ENCODE peak calls at places on chromosomes 12 and 14, in seven cellular contexts. One of them, this sample, is unnamed.

GRCh38 chr12:131171029-131171428 is 217.3 kb downstream of the ADGRD1 start:
- DNase-seq in A549: no peak
- DNase-seq in HepG2: no peak
- DNase-seq in H1: no peak
- DNase-seq in IMR-90: no peak
- DNase-seq in SK-N-SH: no peak
- DNase-seq in K562: no peak
- DNase-seq in this sample: no peak

GRCh38 chr12:126160912-126161311 is 1095.7 kb downstream of the AACS start:
- DNase-seq in HepG2: no peak
- DNase-seq in A549: no peak
- DNase-seq in IMR-90: no peak
- DNase-seq in K562: no peak
- DNase-seq in SK-N-SH: no peak
- DNase-seq in H1: no peak
- DNase-seq in this sample: no peak

GRCh38 chr14:100628225-100628624 is 41.0 kb upstream of the BEGAIN start:
- DNase-seq in H1: no peak
- DNase-seq in A549: no peak
- DNase-seq in SK-N-SH: no peak
- DNase-seq in HepG2: no peak
- DNase-seq in K562: no peak
- DNase-seq in IMR-90: no peak
- DNase-seq in this sample: no peak

GRCh38 chr12:15756822-15757221 is 32.4 kb downstream of the EPS8 start:
- DNase-seq in A549: no peak
- DNase-seq in K562: no peak
- DNase-seq in H1: no peak
- DNase-seq in SK-N-SH: no peak
- DNase-seq in IMR-90: peak
- DNase-seq in HepG2: no peak
- DNase-seq in this sample: no peak

GRCh38 chr12:59595097-59595496 is 732 bp upstream of the SLC16A7 start:
- DNase-seq in K562: no peak
- DNase-seq in H1: no peak
- DNase-seq in SK-N-SH: no peak
- DNase-seq in IMR-90: no peak
- DNase-seq in HepG2: no peak
- DNase-seq in A549: no peak
- DNase-seq in this sample: no peak

GRCh38 chr14:104205781-104206180 is 67.4 kb downstream of the KIF26A start:
- DNase-seq in H1: no peak
- DNase-seq in SK-N-SH: no peak
- DNase-seq in IMR-90: no peak
- DNase-seq in A549: no peak
- DNase-seq in HepG2: no peak
- DNase-seq in K562: no peak
- DNase-seq in this sample: no peak

GRCh38 chr12:118418385-118419057 is 42.2 kb downstream of the SUDS3 start:
- DNase-seq in HepG2: peak
- DNase-seq in K562: no peak
- DNase-seq in SK-N-SH: no peak
- DNase-seq in IMR-90: no peak
- DNase-seq in H1: no peak
- DNase-seq in A549: no peak
- DNase-seq in this sample: no peak

GRCh38 chr12:123119808-123120207 is 31.1 kb downstream of the PITPNM2 start:
- DNase-seq in K562: no peak
- DNase-seq in A549: no peak
- DNase-seq in IMR-90: no peak
- DNase-seq in SK-N-SH: no peak
- DNase-seq in H1: no peak
- DNase-seq in HepG2: no peak
- DNase-seq in this sample: peak

GRCh38 chr14:104107611-104108569 is 22.4 kb downstream of the ASPG start:
- DNase-seq in IMR-90: no peak
- DNase-seq in H1: no peak
- DNase-seq in SK-N-SH: peak
- DNase-seq in HepG2: no peak
- DNase-seq in K562: peak
- DNase-seq in A549: no peak
- DNase-seq in this sample: no peak

GRCh38 chr12:120847392-120848157 is 56.6 kb downstream of the SPPL3 start:
- DNase-seq in SK-N-SH: no peak
- DNase-seq in HepG2: no peak
- DNase-seq in A549: no peak
- DNase-seq in H1: no peak
- DNase-seq in IMR-90: no peak
- DNase-seq in K562: no peak
- DNase-seq in this sample: peak

GRCh38 chr14:98229676-98230366 is 1042.2 kb downstream of the BCL11B start:
- DNase-seq in H1: no peak
- DNase-seq in HepG2: no peak
- DNase-seq in K562: no peak
- DNase-seq in IMR-90: no peak
- DNase-seq in SK-N-SH: no peak
- DNase-seq in A549: no peak
- DNase-seq in this sample: no peak

GRCh38 chr12:104426926-104427546 is 29.7 kb upstream of the CHST11 start:
- DNase-seq in HepG2: no peak
- DNase-seq in SK-N-SH: peak
- DNase-seq in H1: no peak
- DNase-seq in IMR-90: peak
- DNase-seq in K562: no peak
- DNase-seq in A549: no peak
- DNase-seq in this sample: no peak

GRCh38 chr14:69614592-69614991 is 3.2 kb downstream of the SUSD6 start:
- DNase-seq in SK-N-SH: no peak
- DNase-seq in HepG2: no peak
- DNase-seq in IMR-90: no peak
- DNase-seq in A549: no peak
- DNase-seq in K562: no peak
- DNase-seq in H1: no peak
- DNase-seq in this sample: peak

GRCh38 chr12:40253936-40254335 is 29.1 kb downstream of the LRRK2 start:
- DNase-seq in SK-N-SH: no peak
- DNase-seq in H1: no peak
- DNase-seq in HepG2: no peak
- DNase-seq in K562: no peak
- DNase-seq in IMR-90: peak
- DNase-seq in A549: no peak
- DNase-seq in this sample: no peak

GRCh38 chr12:25084816-25085215 is 110.1 kb downstream of the DNAI7 start:
- DNase-seq in IMR-90: no peak
- DNase-seq in SK-N-SH: no peak
- DNase-seq in K562: no peak
- DNase-seq in A549: no peak
- DNase-seq in HepG2: no peak
- DNase-seq in H1: no peak
- DNase-seq in this sample: no peak

GRCh38 chr14:50402965-50403364 is 6.3 kb upstream of the CDKL1 start:
- DNase-seq in H1: no peak
- DNase-seq in IMR-90: peak
- DNase-seq in K562: no peak
- DNase-seq in A549: no peak
- DNase-seq in HepG2: no peak
- DNase-seq in SK-N-SH: no peak
- DNase-seq in this sample: no peak
- TF ChIP-seq RFX5 in H1: no peak
- TF ChIP-seq RFX5 in IMR-90: no peak
- TF ChIP-seq RFX5 in K562: no peak
- TF ChIP-seq RFX5 in A549: no peak
- TF ChIP-seq RFX5 in HepG2: no peak
- TF ChIP-seq RFX5 in SK-N-SH: no peak
- TF ChIP-seq RFX5 in this sample: no peak

GRCh38 chr12:52529846-52530245 is 9.7 kb upstream of the KRT5 start:
- DNase-seq in K562: no peak
- DNase-seq in HepG2: no peak
- DNase-seq in A549: no peak
- DNase-seq in IMR-90: no peak
- DNase-seq in H1: no peak
- DNase-seq in SK-N-SH: no peak
- DNase-seq in this sample: no peak
- TF ChIP-seq RFX5 in K562: no peak
- TF ChIP-seq RFX5 in HepG2: no peak
- TF ChIP-seq RFX5 in A549: no peak
- TF ChIP-seq RFX5 in IMR-90: no peak
- TF ChIP-seq RFX5 in H1: no peak
- TF ChIP-seq RFX5 in SK-N-SH: no peak
- TF ChIP-seq RFX5 in this sample: no peak

GRCh38 chr12:68932701-68933563 is at the start of gene CPM:
- DNase-seq in IMR-90: peak
- DNase-seq in SK-N-SH: peak
- DNase-seq in K562: peak
- DNase-seq in H1: no peak
- DNase-seq in HepG2: no peak
- DNase-seq in A549: peak
- DNase-seq in this sample: no peak
- TF ChIP-seq RFX5 in IMR-90: no peak
- TF ChIP-seq RFX5 in SK-N-SH: no peak
- TF ChIP-seq RFX5 in K562: no peak
- TF ChIP-seq RFX5 in H1: no peak
- TF ChIP-seq RFX5 in HepG2: no peak
- TF ChIP-seq RFX5 in A549: no peak
- TF ChIP-seq RFX5 in this sample: no peak

DNA sequence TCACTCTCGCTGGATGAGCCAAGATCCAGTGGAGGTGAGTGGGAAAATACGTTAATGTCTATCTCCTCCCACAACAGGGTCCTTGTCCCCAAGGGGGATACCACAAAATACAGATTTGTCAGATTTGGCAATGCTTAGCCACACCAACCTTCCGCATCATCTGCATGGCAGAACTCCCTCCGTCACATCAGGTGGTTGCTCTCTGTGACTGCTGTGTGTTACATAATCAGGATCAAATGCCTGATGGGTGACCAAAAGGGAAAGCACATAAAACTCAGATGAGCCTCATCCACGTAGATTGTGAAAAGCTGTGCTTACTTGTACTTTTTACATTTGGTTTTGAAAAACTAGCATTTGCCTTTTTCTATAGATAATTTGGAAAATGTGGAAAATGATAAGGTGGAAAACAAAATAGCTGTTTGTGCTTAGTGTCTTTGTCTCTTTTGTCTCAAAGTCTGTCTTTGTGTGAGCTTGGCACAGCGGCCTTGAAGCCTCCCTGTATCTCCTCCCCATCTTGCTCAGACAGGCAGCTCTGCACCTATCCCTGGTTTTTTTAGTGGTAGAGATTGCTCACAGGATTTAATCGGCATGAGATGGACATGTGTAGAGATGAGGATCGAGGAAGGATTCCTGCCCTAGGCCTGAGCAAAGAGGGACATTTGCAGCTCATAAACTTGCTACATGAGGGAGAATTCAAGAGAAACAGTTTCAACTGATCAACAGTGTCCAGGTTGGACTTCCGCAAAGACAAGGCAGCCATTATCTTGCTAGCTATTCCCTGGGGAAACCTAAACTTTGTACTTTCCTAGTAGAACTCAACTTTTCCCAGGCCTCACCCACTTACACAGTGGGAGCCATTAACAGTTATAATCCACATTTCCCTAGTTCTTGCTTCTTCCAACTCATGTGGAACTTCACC is 3.6 kb upstream of the FGF6 start:
- DNase-seq in A549: no peak
- DNase-seq in SK-N-SH: no peak
- DNase-seq in HepG2: peak
- DNase-seq in H1: no peak
- DNase-seq in K562: no peak
- DNase-seq in IMR-90: no peak
- DNase-seq in this sample: no peak
- TF ChIP-seq RFX5 in A549: no peak
- TF ChIP-seq RFX5 in SK-N-SH: no peak
- TF ChIP-seq RFX5 in HepG2: no peak
- TF ChIP-seq RFX5 in H1: no peak
- TF ChIP-seq RFX5 in K562: no peak
- TF ChIP-seq RFX5 in IMR-90: no peak
- TF ChIP-seq RFX5 in this sample: no peak

DNA sequence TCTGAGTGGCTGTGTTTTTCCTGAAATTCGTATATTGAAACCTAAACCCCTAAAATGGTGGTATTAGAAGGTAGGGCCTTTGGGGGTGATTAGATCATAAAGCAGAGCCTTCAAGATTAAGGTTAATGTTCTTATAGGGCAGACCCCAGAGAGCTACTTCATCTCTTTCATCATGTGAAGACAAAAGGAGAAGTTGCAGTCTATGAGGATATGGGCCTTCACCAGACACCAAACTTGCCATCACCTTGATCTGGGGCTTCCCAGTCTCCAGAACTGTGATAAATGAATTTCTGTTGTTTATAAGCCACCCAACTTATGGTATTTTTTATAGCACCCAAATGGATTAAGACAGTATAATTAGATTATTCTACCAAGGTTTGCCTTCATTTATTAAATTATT is 275.0 kb upstream of the ATP2B1 start:
- DNase-seq in H1: no peak
- DNase-seq in A549: no peak
- DNase-seq in K562: no peak
- DNase-seq in SK-N-SH: no peak
- DNase-seq in HepG2: no peak
- DNase-seq in IMR-90: no peak
- DNase-seq in this sample: no peak
- TF ChIP-seq RFX5 in H1: no peak
- TF ChIP-seq RFX5 in A549: no peak
- TF ChIP-seq RFX5 in K562: no peak
- TF ChIP-seq RFX5 in SK-N-SH: no peak
- TF ChIP-seq RFX5 in HepG2: no peak
- TF ChIP-seq RFX5 in IMR-90: no peak
- TF ChIP-seq RFX5 in this sample: no peak

DNA sequence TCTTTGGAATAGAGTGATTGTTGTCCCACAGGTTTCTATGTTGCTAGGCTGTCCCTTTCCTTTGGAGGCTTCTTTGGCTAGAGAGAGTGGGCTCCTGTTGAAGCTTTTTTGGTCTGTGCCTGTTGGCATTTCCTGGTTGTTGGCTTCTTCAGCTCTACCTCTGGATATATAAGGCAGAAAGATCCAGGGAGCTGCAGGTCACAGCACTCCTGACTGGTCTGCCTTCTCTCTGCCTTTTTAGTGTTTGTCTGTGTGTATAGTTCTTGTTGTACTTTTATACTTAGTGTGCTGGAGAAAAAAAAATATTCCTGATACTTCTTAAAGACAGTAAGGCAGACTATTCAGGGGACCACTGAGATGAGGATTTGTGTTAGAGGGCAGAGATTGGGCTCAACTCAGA is 202.7 kb downstream of the FBXL14 start:
- DNase-seq in HepG2: no peak
- DNase-seq in K562: no peak
- DNase-seq in H1: no peak
- DNase-seq in SK-N-SH: no peak
- DNase-seq in IMR-90: no peak
- DNase-seq in A549: peak
- DNase-seq in this sample: no peak
- TF ChIP-seq RFX5 in HepG2: no peak
- TF ChIP-seq RFX5 in K562: no peak
- TF ChIP-seq RFX5 in H1: no peak
- TF ChIP-seq RFX5 in SK-N-SH: no peak
- TF ChIP-seq RFX5 in IMR-90: no peak
- TF ChIP-seq RFX5 in A549: no peak
- TF ChIP-seq RFX5 in this sample: no peak

This sample was measured in GM12878.